ENCODE peak calls at places on chromosomes 13 and 19, in nine cellular contexts. V is left lobe of liver; J is activated T-cell treated with anti-CD3 and anti-CD28 coated beads, Interleukin-2, amount 50 U/mL, for 72 hours; N is activated B cell treated with CpG ODN at 0.5 μM for 24 hours; G is left cardiac atrium; Z is RWPE2; K is heart left ventricle; C is SK-N-SH treated with all-trans-retinoic acid at 6 μM for 48 hours; D is T-helper 17 cell. T is an unnamed sample.

GRCh38 chr13:33372251-33372919 is 86.8 kb upstream of the STARD13 start:
- ATAC-seq in V (no peak), J (no peak), N (no peak), G (no peak), Z (no peak), K (no peak), C (no peak), D (no peak), T (no peak)

GRCh38 chr19:5993516-5994406 is 15.8 kb upstream of the RANBP3 start:
- ATAC-seq in V (peak; percentile 31), J (no peak), N (no peak), G (peak; percentile 58), Z (no peak), K (peak; percentile 26), C (peak; percentile 48), D (no peak), T (no peak)

GRCh38 chr13:101520672-101521071 is 68.2 kb downstream of the ITGBL1 start:
- ATAC-seq in V (no peak), J (peak; percentile 92), N (no peak), G (peak; percentile 34), Z (peak; percentile 88), K (no peak), C (peak; percentile 67), D (peak; percentile 86), T (no peak)

GRCh38 chr19:21610341-21610740 is 104.9 kb downstream of the ZNF429 start:
- ATAC-seq in V (no peak), J (no peak), N (no peak), G (no peak), Z (no peak), K (no peak), C (no peak), D (no peak), T (no peak)

GRCh38 chr13:40058757-40059236 is 403.3 kb downstream of the COG6 start:
- ATAC-seq in V (no peak), J (peak; percentile 61), N (no peak), G (no peak), Z (no peak), K (no peak), C (no peak), D (no peak), T (no peak)

GRCh38 chr19:3658004-3658822 is 31.6 kb upstream of the CACTIN start:
- ATAC-seq in V (peak; percentile 83), J (no peak), N (no peak), G (peak; percentile 67), Z (no peak), K (no peak), C (no peak), D (no peak), T (no peak)

GRCh38 chr19:19679176-19680073 is 10.8 kb downstream of the ZNF101 start:
- ATAC-seq in V (no peak), J (no peak), N (no peak), G (no peak), Z (no peak), K (no peak), C (no peak), D (no peak), T (no peak)

GRCh38 chr13:50484472-50485113 is 358.9 kb downstream of the DLEU7 start:
- ATAC-seq in V (no peak), J (no peak), N (no peak), G (no peak), Z (no peak), K (no peak), C (no peak), D (no peak), T (no peak)

GRCh38 chr19:19626516-19627441 is 1.2 kb downstream of the LPAR2 start:
- ATAC-seq in V (no peak), J (no peak), N (no peak), G (no peak), Z (no peak), K (peak; percentile 5), C (no peak), D (no peak), T (no peak)

GRCh38 chr13:45705936-45706335 is 3.8 kb downstream of the CBY2 start:
- ATAC-seq in V (no peak), J (no peak), N (no peak), G (no peak), Z (no peak), K (no peak), C (no peak), D (no peak), T (no peak)

GRCh38 chr19:16893686-16893990 is 4.8 kb downstream of the F2RL3 start:
- ATAC-seq in V (no peak), J (no peak), N (peak; percentile 18), G (no peak), Z (no peak), K (no peak), C (no peak), D (no peak), T (no peak)

GRCh38 chr13:40205771-40206240 is 460.6 kb downstream of the FOXO1 start:
- ATAC-seq in V (no peak), J (peak; percentile 16), N (no peak), G (no peak), Z (no peak), K (no peak), C (no peak), D (no peak), T (peak; percentile 30)

GRCh38 chr19:48874309-48875135 is 2.3 kb downstream of the PPP1R15A start:
- ATAC-seq in V (no peak), J (peak; percentile 3), N (no peak), G (no peak), Z (peak; percentile 20), K (peak; percentile 3), C (peak; percentile 5), D (peak; percentile 14), T (peak; percentile 6)

GRCh38 chr19:46718157-46718933 is 1.4 kb upstream of the PRKD2 start:
- ATAC-seq in V (no peak), J (peak; percentile 18), N (peak; percentile 22), G (no peak), Z (peak; percentile 15), K (no peak), C (no peak), D (peak; percentile 52), T (peak; percentile 3)

GRCh38 chr13:27911499-27911898 is 8.3 kb upstream of the PDX1 start:
- ATAC-seq in V (no peak), J (no peak), N (no peak), G (no peak), Z (no peak), K (no peak), C (no peak), D (no peak), T (no peak)

GRCh38 chr19:41548954-41549688 is 26.8 kb upstream of the CEACAM21 start:
- ATAC-seq in V (peak; percentile 68), J (peak; percentile 81), N (peak; percentile 58), G (peak; percentile 43), Z (no peak), K (peak; percentile 62), C (no peak), D (peak; percentile 72), T (peak; percentile 58)

GRCh38 chr13:110464547-110465343 is 96.8 kb downstream of the RAB20 start:
- ATAC-seq in V (no peak), J (no peak), N (peak; percentile 79), G (no peak), Z (no peak), K (peak; percentile 7), C (no peak), D (no peak), T (no peak)

GRCh38 chr13:79782541-79783216 is 301.7 kb downstream of the NDFIP2 start:
- ATAC-seq in V (no peak), J (no peak), N (no peak), G (peak; percentile 96), Z (peak; percentile 64), K (peak; percentile 97), C (peak; percentile 67), D (no peak), T (no peak)

GRCh38 chr19:46764817-46765291 is 18.6 kb upstream of the STRN4 start:
- ATAC-seq in V (peak; percentile 65), J (no peak), N (no peak), G (peak; percentile 42), Z (no peak), K (peak; percentile 53), C (no peak), D (no peak), T (peak; percentile 69)

GRCh38 chr13:30845297-30846214 is 60.5 kb upstream of the MEDAG start:
- ATAC-seq in V (peak; percentile 65), J (no peak), N (no peak), G (no peak), Z (peak; percentile 22), K (no peak), C (no peak), D (no peak), T (peak; percentile 15)

GRCh38 chr13:45209229-45209628 is 8.4 kb upstream of the KCTD4 start:
- ATAC-seq in V (no peak), J (no peak), N (no peak), G (no peak), Z (peak; percentile 47), K (no peak), C (no peak), D (no peak), T (peak; percentile 85)

T was measured in esophagus mucosa.